ENCODE peak calls at places on chromosomes 6 and 20, in seven cellular contexts. One of them, this sample, is unnamed.
A peak's percentile ranks its signal among the peaks of the same experiment; 100 is the strongest.

GRCh38 chr6:126118058-126118759 is 131.9 kb downstream of the TRMT11 start:
- DNase-seq in foreskin keratinocyte: no peak
- DNase-seq in substantia nigra: no peak
- DNase-seq in stimulated activated CD4-positive, alpha-beta T cell treated with anti-CD3 and anti-CD28 coated beads, Interleukin-1b, Interleukin-23, amount 100 ng/mL, for 1 hour: no peak
- DNase-seq in cerebellar cortex: no peak
- DNase-seq in mesothelial cell of epicardium: no peak
- DNase-seq in B cell: no peak
- DNase-seq in this sample: no peak

GRCh38 chr6:57267586-57268293 is 45.6 kb upstream of the RAB23 start:
- DNase-seq in foreskin keratinocyte: peak; percentile 94
- DNase-seq in substantia nigra: no peak
- DNase-seq in stimulated activated CD4-positive, alpha-beta T cell treated with anti-CD3 and anti-CD28 coated beads, Interleukin-1b, Interleukin-23, amount 100 ng/mL, for 1 hour: no peak
- DNase-seq in cerebellar cortex: peak; percentile 47
- DNase-seq in mesothelial cell of epicardium: no peak
- DNase-seq in B cell: peak; percentile 42
- DNase-seq in this sample: no peak

GRCh38 chr6:33959661-33960344 is 156.0 kb upstream of the MLN start:
- DNase-seq in foreskin keratinocyte: no peak
- DNase-seq in substantia nigra: no peak
- DNase-seq in stimulated activated CD4-positive, alpha-beta T cell treated with anti-CD3 and anti-CD28 coated beads, Interleukin-1b, Interleukin-23, amount 100 ng/mL, for 1 hour: no peak
- DNase-seq in cerebellar cortex: no peak
- DNase-seq in mesothelial cell of epicardium: no peak
- DNase-seq in B cell: peak; percentile 3
- DNase-seq in this sample: no peak

GRCh38 chr6:69668916-69669315 is 127.9 kb downstream of the LMBRD1 start:
- DNase-seq in foreskin keratinocyte: no peak
- DNase-seq in substantia nigra: no peak
- DNase-seq in stimulated activated CD4-positive, alpha-beta T cell treated with anti-CD3 and anti-CD28 coated beads, Interleukin-1b, Interleukin-23, amount 100 ng/mL, for 1 hour: no peak
- DNase-seq in cerebellar cortex: no peak
- DNase-seq in mesothelial cell of epicardium: no peak
- DNase-seq in B cell: no peak
- DNase-seq in this sample: no peak

GRCh38 chr20:48159156-48159971 is 374.1 kb upstream of the SULF2 start:
- DNase-seq in foreskin keratinocyte: no peak
- DNase-seq in substantia nigra: no peak
- DNase-seq in stimulated activated CD4-positive, alpha-beta T cell treated with anti-CD3 and anti-CD28 coated beads, Interleukin-1b, Interleukin-23, amount 100 ng/mL, for 1 hour: no peak
- DNase-seq in cerebellar cortex: no peak
- DNase-seq in mesothelial cell of epicardium: no peak
- DNase-seq in B cell: no peak
- DNase-seq in this sample: no peak

GRCh38 chr20:57278457-57278856 is 12.0 kb upstream of the BMP7 start:
- DNase-seq in foreskin keratinocyte: no peak
- DNase-seq in substantia nigra: no peak
- DNase-seq in stimulated activated CD4-positive, alpha-beta T cell treated with anti-CD3 and anti-CD28 coated beads, Interleukin-1b, Interleukin-23, amount 100 ng/mL, for 1 hour: no peak
- DNase-seq in cerebellar cortex: no peak
- DNase-seq in mesothelial cell of epicardium: no peak
- DNase-seq in B cell: no peak
- DNase-seq in this sample: no peak

GRCh38 chr6:131858765-131859490 is 51.1 kb downstream of the ENPP1 start:
- DNase-seq in foreskin keratinocyte: no peak
- DNase-seq in substantia nigra: no peak
- DNase-seq in stimulated activated CD4-positive, alpha-beta T cell treated with anti-CD3 and anti-CD28 coated beads, Interleukin-1b, Interleukin-23, amount 100 ng/mL, for 1 hour: no peak
- DNase-seq in cerebellar cortex: no peak
- DNase-seq in mesothelial cell of epicardium: no peak
- DNase-seq in B cell: no peak
- DNase-seq in this sample: no peak

GRCh38 chr6:27374824-27375612 is 13.5 kb upstream of the ZNF391 start:
- DNase-seq in foreskin keratinocyte: peak; percentile 68
- DNase-seq in substantia nigra: no peak
- DNase-seq in stimulated activated CD4-positive, alpha-beta T cell treated with anti-CD3 and anti-CD28 coated beads, Interleukin-1b, Interleukin-23, amount 100 ng/mL, for 1 hour: peak; percentile 40
- DNase-seq in cerebellar cortex: peak; percentile 93
- DNase-seq in mesothelial cell of epicardium: peak; percentile 74
- DNase-seq in B cell: peak; percentile 75
- DNase-seq in this sample: peak; percentile 88

GRCh38 chr20:47428164-47428563 is 71.7 kb upstream of the ZMYND8 start:
- DNase-seq in foreskin keratinocyte: no peak
- DNase-seq in substantia nigra: no peak
- DNase-seq in stimulated activated CD4-positive, alpha-beta T cell treated with anti-CD3 and anti-CD28 coated beads, Interleukin-1b, Interleukin-23, amount 100 ng/mL, for 1 hour: no peak
- DNase-seq in cerebellar cortex: no peak
- DNase-seq in mesothelial cell of epicardium: no peak
- DNase-seq in B cell: no peak
- DNase-seq in this sample: no peak

GRCh38 chr6:153997221-153997620 is 41.8 kb upstream of the OPRM1 start:
- DNase-seq in foreskin keratinocyte: no peak
- DNase-seq in substantia nigra: no peak
- DNase-seq in stimulated activated CD4-positive, alpha-beta T cell treated with anti-CD3 and anti-CD28 coated beads, Interleukin-1b, Interleukin-23, amount 100 ng/mL, for 1 hour: no peak
- DNase-seq in cerebellar cortex: peak; percentile 64
- DNase-seq in mesothelial cell of epicardium: no peak
- DNase-seq in B cell: no peak
- DNase-seq in this sample: no peak

GRCh38 chr6:44663860-44664584 is 276.5 kb downstream of the CDC5L start:
- DNase-seq in foreskin keratinocyte: no peak
- DNase-seq in substantia nigra: no peak
- DNase-seq in stimulated activated CD4-positive, alpha-beta T cell treated with anti-CD3 and anti-CD28 coated beads, Interleukin-1b, Interleukin-23, amount 100 ng/mL, for 1 hour: no peak
- DNase-seq in cerebellar cortex: no peak
- DNase-seq in mesothelial cell of epicardium: no peak
- DNase-seq in B cell: no peak
- DNase-seq in this sample: no peak

GRCh38 chr6:137666202-137666774 is 172.1 kb upstream of the OLIG3 start:
- DNase-seq in foreskin keratinocyte: no peak
- DNase-seq in substantia nigra: no peak
- DNase-seq in stimulated activated CD4-positive, alpha-beta T cell treated with anti-CD3 and anti-CD28 coated beads, Interleukin-1b, Interleukin-23, amount 100 ng/mL, for 1 hour: no peak
- DNase-seq in cerebellar cortex: no peak
- DNase-seq in mesothelial cell of epicardium: no peak
- DNase-seq in B cell: no peak
- DNase-seq in this sample: no peak

GRCh38 chr6:35049346-35049745 is 91.8 kb downstream of the TCP11 start:
- DNase-seq in foreskin keratinocyte: no peak
- DNase-seq in substantia nigra: no peak
- DNase-seq in stimulated activated CD4-positive, alpha-beta T cell treated with anti-CD3 and anti-CD28 coated beads, Interleukin-1b, Interleukin-23, amount 100 ng/mL, for 1 hour: no peak
- DNase-seq in cerebellar cortex: no peak
- DNase-seq in mesothelial cell of epicardium: no peak
- DNase-seq in B cell: no peak
- DNase-seq in this sample: no peak

GRCh38 chr6:21522773-21523490 is 70.6 kb upstream of the SOX4 start:
- DNase-seq in foreskin keratinocyte: no peak
- DNase-seq in substantia nigra: no peak
- DNase-seq in stimulated activated CD4-positive, alpha-beta T cell treated with anti-CD3 and anti-CD28 coated beads, Interleukin-1b, Interleukin-23, amount 100 ng/mL, for 1 hour: no peak
- DNase-seq in cerebellar cortex: peak; percentile 11
- DNase-seq in mesothelial cell of epicardium: no peak
- DNase-seq in B cell: no peak
- DNase-seq in this sample: no peak

GRCh38 chr20:40803381-40803780 is 114.3 kb upstream of the MAFB start:
- DNase-seq in foreskin keratinocyte: no peak
- DNase-seq in substantia nigra: no peak
- DNase-seq in stimulated activated CD4-positive, alpha-beta T cell treated with anti-CD3 and anti-CD28 coated beads, Interleukin-1b, Interleukin-23, amount 100 ng/mL, for 1 hour: no peak
- DNase-seq in cerebellar cortex: no peak
- DNase-seq in mesothelial cell of epicardium: no peak
- DNase-seq in B cell: no peak
- DNase-seq in this sample: no peak

GRCh38 chr20:6730929-6731328 is 36.6 kb upstream of the BMP2 start:
- DNase-seq in foreskin keratinocyte: no peak
- DNase-seq in substantia nigra: no peak
- DNase-seq in stimulated activated CD4-positive, alpha-beta T cell treated with anti-CD3 and anti-CD28 coated beads, Interleukin-1b, Interleukin-23, amount 100 ng/mL, for 1 hour: no peak
- DNase-seq in cerebellar cortex: no peak
- DNase-seq in mesothelial cell of epicardium: no peak
- DNase-seq in B cell: no peak
- DNase-seq in this sample: no peak

GRCh38 chr6:151494235-151494950 is 576 bp downstream of the CCDC170 start:
- DNase-seq in foreskin keratinocyte: no peak
- DNase-seq in substantia nigra: no peak
- DNase-seq in stimulated activated CD4-positive, alpha-beta T cell treated with anti-CD3 and anti-CD28 coated beads, Interleukin-1b, Interleukin-23, amount 100 ng/mL, for 1 hour: no peak
- DNase-seq in cerebellar cortex: peak; percentile 35
- DNase-seq in mesothelial cell of epicardium: no peak
- DNase-seq in B cell: no peak
- DNase-seq in this sample: peak; percentile 74

GRCh38 chr6:40802481-40802880 is 215.3 kb upstream of the LRFN2 start:
- DNase-seq in foreskin keratinocyte: no peak
- DNase-seq in substantia nigra: no peak
- DNase-seq in stimulated activated CD4-positive, alpha-beta T cell treated with anti-CD3 and anti-CD28 coated beads, Interleukin-1b, Interleukin-23, amount 100 ng/mL, for 1 hour: no peak
- DNase-seq in cerebellar cortex: no peak
- DNase-seq in mesothelial cell of epicardium: no peak
- DNase-seq in B cell: no peak
- DNase-seq in this sample: no peak

GRCh38 chr20:41365785-41366545 is 653 bp downstream of the EMILIN3 start:
- DNase-seq in foreskin keratinocyte: no peak
- DNase-seq in substantia nigra: no peak
- DNase-seq in stimulated activated CD4-positive, alpha-beta T cell treated with anti-CD3 and anti-CD28 coated beads, Interleukin-1b, Interleukin-23, amount 100 ng/mL, for 1 hour: no peak
- DNase-seq in cerebellar cortex: no peak
- DNase-seq in mesothelial cell of epicardium: no peak
- DNase-seq in B cell: no peak
- DNase-seq in this sample: no peak

GRCh38 chr20:3045042-3045815 is 623 bp upstream of the MRPS26 start:
- DNase-seq in foreskin keratinocyte: peak; percentile 33
- DNase-seq in substantia nigra: no peak
- DNase-seq in stimulated activated CD4-positive, alpha-beta T cell treated with anti-CD3 and anti-CD28 coated beads, Interleukin-1b, Interleukin-23, amount 100 ng/mL, for 1 hour: no peak
- DNase-seq in cerebellar cortex: peak; percentile 89
- DNase-seq in mesothelial cell of epicardium: no peak
- DNase-seq in B cell: peak; percentile 77
- DNase-seq in this sample: peak; percentile 86

GRCh38 chr6:29813809-29814208 is 13.8 kb upstream of the HLA-G start:
- DNase-seq in foreskin keratinocyte: peak; percentile 20
- DNase-seq in substantia nigra: no peak
- DNase-seq in stimulated activated CD4-positive, alpha-beta T cell treated with anti-CD3 and anti-CD28 coated beads, Interleukin-1b, Interleukin-23, amount 100 ng/mL, for 1 hour: no peak
- DNase-seq in cerebellar cortex: no peak
- DNase-seq in mesothelial cell of epicardium: no peak
- DNase-seq in B cell: no peak
- DNase-seq in this sample: no peak

GRCh38 chr6:24981385-24981758 is 45.6 kb upstream of the RIPOR2 start:
- DNase-seq in foreskin keratinocyte: no peak
- DNase-seq in substantia nigra: no peak
- DNase-seq in stimulated activated CD4-positive, alpha-beta T cell treated with anti-CD3 and anti-CD28 coated beads, Interleukin-1b, Interleukin-23, amount 100 ng/mL, for 1 hour: no peak
- DNase-seq in cerebellar cortex: no peak
- DNase-seq in mesothelial cell of epicardium: no peak
- DNase-seq in B cell: no peak
- DNase-seq in this sample: no peak

GRCh38 chr6:39208233-39208720 is 21.0 kb downstream of the KCNK5 start:
- DNase-seq in foreskin keratinocyte: no peak
- DNase-seq in substantia nigra: no peak
- DNase-seq in stimulated activated CD4-positive, alpha-beta T cell treated with anti-CD3 and anti-CD28 coated beads, Interleukin-1b, Interleukin-23, amount 100 ng/mL, for 1 hour: no peak
- DNase-seq in cerebellar cortex: no peak
- DNase-seq in mesothelial cell of epicardium: no peak
- DNase-seq in B cell: no peak
- DNase-seq in this sample: no peak

GRCh38 chr6:158492881-158493280 is 67.0 kb upstream of the TMEM181 start:
- DNase-seq in foreskin keratinocyte: no peak
- DNase-seq in substantia nigra: no peak
- DNase-seq in stimulated activated CD4-positive, alpha-beta T cell treated with anti-CD3 and anti-CD28 coated beads, Interleukin-1b, Interleukin-23, amount 100 ng/mL, for 1 hour: no peak
- DNase-seq in cerebellar cortex: no peak
- DNase-seq in mesothelial cell of epicardium: no peak
- DNase-seq in B cell: no peak
- DNase-seq in this sample: no peak

GRCh38 chr20:57062696-57063270 is 203.7 kb downstream of the BMP7 start:
- DNase-seq in foreskin keratinocyte: no peak
- DNase-seq in substantia nigra: no peak
- DNase-seq in stimulated activated CD4-positive, alpha-beta T cell treated with anti-CD3 and anti-CD28 coated beads, Interleukin-1b, Interleukin-23, amount 100 ng/mL, for 1 hour: no peak
- DNase-seq in cerebellar cortex: no peak
- DNase-seq in mesothelial cell of epicardium: no peak
- DNase-seq in B cell: peak; percentile 31
- DNase-seq in this sample: no peak

GRCh38 chr6:11374036-11375010 is 141.9 kb upstream of the NEDD9 start:
- DNase-seq in foreskin keratinocyte: no peak
- DNase-seq in substantia nigra: no peak
- DNase-seq in stimulated activated CD4-positive, alpha-beta T cell treated with anti-CD3 and anti-CD28 coated beads, Interleukin-1b, Interleukin-23, amount 100 ng/mL, for 1 hour: no peak
- DNase-seq in cerebellar cortex: no peak
- DNase-seq in mesothelial cell of epicardium: no peak
- DNase-seq in B cell: peak; percentile 80
- DNase-seq in this sample: no peak

GRCh38 chr6:99514089-99514488 is 1.1 kb downstream of the USP45 start:
- DNase-seq in foreskin keratinocyte: no peak
- DNase-seq in substantia nigra: no peak
- DNase-seq in stimulated activated CD4-positive, alpha-beta T cell treated with anti-CD3 and anti-CD28 coated beads, Interleukin-1b, Interleukin-23, amount 100 ng/mL, for 1 hour: no peak
- DNase-seq in cerebellar cortex: peak; percentile 58
- DNase-seq in mesothelial cell of epicardium: no peak
- DNase-seq in B cell: no peak
- DNase-seq in this sample: no peak

GRCh38 chr20:59031326-59032022 is 661 bp downstream of the ATP5F1E start:
- DNase-seq in foreskin keratinocyte: no peak
- DNase-seq in substantia nigra: no peak
- DNase-seq in stimulated activated CD4-positive, alpha-beta T cell treated with anti-CD3 and anti-CD28 coated beads, Interleukin-1b, Interleukin-23, amount 100 ng/mL, for 1 hour: no peak
- DNase-seq in cerebellar cortex: no peak
- DNase-seq in mesothelial cell of epicardium: no peak
- DNase-seq in B cell: no peak
- DNase-seq in this sample: no peak

GRCh38 chr6:2164481-2164880 is 80.9 kb downstream of the GMDS start:
- DNase-seq in foreskin keratinocyte: no peak
- DNase-seq in substantia nigra: no peak
- DNase-seq in stimulated activated CD4-positive, alpha-beta T cell treated with anti-CD3 and anti-CD28 coated beads, Interleukin-1b, Interleukin-23, amount 100 ng/mL, for 1 hour: no peak
- DNase-seq in cerebellar cortex: no peak
- DNase-seq in mesothelial cell of epicardium: no peak
- DNase-seq in B cell: no peak
- DNase-seq in this sample: no peak

This sample was measured in left lung.